ENCODE peak calls at places on chromosomes 3 and 15, in five cellular contexts. R, A, M, V and G are unnamed samples.

GRCh38 chr15:31214158-31214863 is 112.3 kb upstream of the KLF13 start:
- DNase-seq in R (no peak), A (no peak), M (no peak), V (no peak), G (no peak)

GRCh38 chr3:108031893-108032292 is 58.9 kb downstream of the CD47 start:
- DNase-seq in R (no peak), A (no peak), M (peak; percentile 15), V (no peak), G (no peak)

GRCh38 chr3:13567684-13568514 is 19.0 kb downstream of the FBLN2 start:
- DNase-seq in R (no peak), A (no peak), M (no peak), V (no peak), G (no peak)

GRCh38 chr15:64151727-64152506 is at the start of gene SNX22:
- DNase-seq in R (no peak), A (peak; percentile 26), M (peak; percentile 16), V (peak; percentile 78), G (peak; percentile 21)

GRCh38 chr3:99482191-99482590 is 156.2 kb upstream of the COL8A1 start:
- DNase-seq in R (no peak), A (no peak), M (no peak), V (no peak), G (no peak)

GRCh38 chr3:16114381-16114916 is 60.0 kb upstream of the GALNT15 start:
- DNase-seq in R (no peak), A (no peak), M (no peak), V (no peak), G (no peak)

GRCh38 chr15:71237456-71238188 is 122.4 kb downstream of the THSD4 start:
- DNase-seq in R (no peak), A (no peak), M (peak; percentile 93), V (no peak), G (peak; percentile 33)

GRCh38 chr15:57640935-57641682 is 49.4 kb downstream of the MYZAP start:
- DNase-seq in R (no peak), A (peak; percentile 15), M (peak; percentile 13), V (no peak), G (peak; percentile 6)

GRCh38 chr3:113166719-113167492 is 44.5 kb upstream of the BOC start:
- DNase-seq in R (peak; percentile 57), A (peak; percentile 35), M (peak; percentile 63), V (peak; percentile 56), G (no peak)

GRCh38 chr3:40584625-40585189 is 59.9 kb downstream of the ZNF621 start:
- DNase-seq in R (peak; percentile 84), A (peak; percentile 74), M (peak; percentile 74), V (peak; percentile 97), G (peak; percentile 83)

GRCh38 chr3:114128231-114128630 is 50.6 kb downstream of the DRD3 start:
- DNase-seq in R (no peak), A (no peak), M (peak; percentile 62), V (no peak), G (peak; percentile 88)

GRCh38 chr15:61518191-61518950 is 289.3 kb upstream of the RORA start:
- DNase-seq in R (no peak), A (no peak), M (no peak), V (no peak), G (peak; percentile 54)

GRCh38 chr15:44500555-44500954 is 36.4 kb upstream of the EIF3J start:
- DNase-seq in R (no peak), A (no peak), M (no peak), V (no peak), G (no peak)

GRCh38 chr3:63951492-63951891 is 39.3 kb upstream of the SCAANT1 start:
- DNase-seq in R (no peak), A (no peak), M (no peak), V (no peak), G (no peak)

GRCh38 chr15:58865420-58865880 is 68.0 kb downstream of the SLTM start:
- DNase-seq in R (peak; percentile 57), A (no peak), M (no peak), V (no peak), G (no peak)

GRCh38 chr3:123113889-123114450 is 47.1 kb downstream of the PDIA5 start:
- DNase-seq in R (no peak), A (no peak), M (peak; percentile 15), V (no peak), G (no peak)

GRCh38 chr3:13138566-13139145 is 65.4 kb upstream of the IQSEC1 start:
- DNase-seq in R (no peak), A (no peak), M (no peak), V (no peak), G (no peak)

GRCh38 chr3:112136959-112137693 is 4.1 kb upstream of the GCSAM start:
- DNase-seq in R (peak; percentile 68), A (peak; percentile 75), M (peak; percentile 43), V (peak; percentile 72), G (peak; percentile 22)

GRCh38 chr3:194632983-194633348 is 253 bp downstream of the TMEM44 start:
- DNase-seq in R (no peak), A (peak; percentile 18), M (peak; percentile 42), V (peak; percentile 61), G (no peak)

GRCh38 chr3:105559856-105560255 is 193.1 kb downstream of the ALCAM start:
- DNase-seq in R (no peak), A (no peak), M (peak; percentile 59), V (no peak), G (no peak)

GRCh38 chr3:14435175-14436011 is 33.0 kb downstream of the SLC6A6 start:
- DNase-seq in R (no peak), A (no peak), M (no peak), V (no peak), G (peak; percentile 73)

GRCh38 chr3:189841474-189842205 is 210.5 kb downstream of the TP63 start:
- DNase-seq in R (no peak), A (no peak), M (no peak), V (no peak), G (peak; percentile 91)

GRCh38 chr15:68330911-68331310 is 53.4 kb downstream of the FEM1B start:
- DNase-seq in R (no peak), A (no peak), M (no peak), V (no peak), G (no peak)

GRCh38 chr3:165883866-165884478 is 46.7 kb upstream of the BCHE start:
- DNase-seq in R (no peak), A (no peak), M (peak; percentile 29), V (no peak), G (no peak)

GRCh38 chr3:13157986-13158385 is 84.8 kb upstream of the IQSEC1 start:
- DNase-seq in R (no peak), A (no peak), M (no peak), V (no peak), G (no peak)

GRCh38 chr3:12758025-12758830 is 831 bp downstream of the TMEM40 start:
- DNase-seq in R (no peak), A (no peak), M (peak; percentile 73), V (no peak), G (peak; percentile 53)

GRCh38 chr3:151558621-151559020 is 97.8 kb upstream of the IGSF10 start:
- DNase-seq in R (no peak), A (no peak), M (no peak), V (no peak), G (no peak)

GRCh38 chr3:9806137-9806536 is 3.9 kb upstream of the TTLL3 start:
- DNase-seq in R (no peak), A (no peak), M (no peak), V (no peak), G (no peak)
- H2BK12ac ChIP-seq in R (no peak overlapping the region), A (no peak overlapping the region), M (no peak overlapping the region), V (no peak overlapping the region), G (no peak overlapping the region)

GRCh38 chr15:90043611-90044010 is 42.5 kb downstream of the ZNF710 start:
- DNase-seq in R (no peak), A (no peak), M (no peak), V (no peak), G (no peak)
- H2BK12ac ChIP-seq in R (no peak overlapping the region), A (no peak overlapping the region), M (no peak overlapping the region), V (no peak overlapping the region), G (no peak overlapping the region)

GRCh38 chr3:185630182-185630622 is 44.1 kb downstream of the SENP2 start:
- DNase-seq in R (no peak), A (no peak), M (peak; percentile 33), V (no peak), G (no peak)
- H2BK12ac ChIP-seq in R (no peak overlapping the region), A (no peak overlapping the region), M (no peak overlapping the region), V (no peak overlapping the region), G (no peak overlapping the region)

GRCh38 chr15:27842526-27842925 is 256.6 kb downstream of the OCA2 start:
- DNase-seq in R (no peak), A (no peak), M (no peak), V (no peak), G (no peak)
- H2BK12ac ChIP-seq in R (no peak overlapping the region), A (no peak overlapping the region), M (no peak overlapping the region), V (no peak overlapping the region), G (no peak overlapping the region)

GRCh38 chr3:42061042-42061710 is 30.0 kb upstream of the TRAK1 start:
- DNase-seq in R (no peak), A (no peak), M (peak; percentile 59), V (no peak), G (no peak)
- H2BK12ac ChIP-seq in R (no peak overlapping the region), A (no peak overlapping the region), M (no peak overlapping the region), V (no peak overlapping the region), G (no peak overlapping the region)

GRCh38 chr3:21938267-21938681 is 187.3 kb upstream of the ZNF385D start:
- DNase-seq in R (no peak), A (no peak), M (no peak), V (no peak), G (peak; percentile 76)
- H2BK12ac ChIP-seq in R (no peak overlapping the region), A (no peak overlapping the region), M (no peak overlapping the region), V (no peak overlapping the region), G (no peak overlapping the region)

GRCh38 chr3:48026951-48027908 is 11.0 kb upstream of the MAP4 start:
- DNase-seq in R (no peak), A (no peak), M (no peak), V (no peak), G (no peak)

GRCh38 chr3:48022178-48022577 is 6.0 kb upstream of the MAP4 start:
- DNase-seq in R (no peak), A (no peak), M (no peak), V (no peak), G (no peak)

GRCh38 chr3:48026098-48026497 is 9.9 kb upstream of the MAP4 start:
- DNase-seq in R (no peak), A (no peak), M (no peak), V (no peak), G (no peak)

GRCh38 chr3:48024401-48024800 is 8.2 kb upstream of the MAP4 start:
- DNase-seq in R (no peak), A (no peak), M (peak; percentile 58), V (no peak), G (peak; percentile 42)

GRCh38 chr3:48023377-48023776 is 7.2 kb upstream of the MAP4 start:
- DNase-seq in R (no peak), A (no peak), M (peak; percentile 48), V (no peak), G (no peak)
- H2BK12ac ChIP-seq in R (no peak overlapping the region), A (no peak overlapping the region), M (no peak overlapping the region), V (no peak overlapping the region), G (no peak overlapping the region)